ENCODE peak calls at places on chromosomes 1 and 21, in four cellular contexts. One of them, this sample, is unnamed. For H3K4me1, the result is how much of the 10 kb centered on the place peaks cover.

GRCh38 chr1:8059161-8059622 is 33.1 kb upstream of the ERRFI1 start:
- DNase-seq in heart right ventricle: no peak
- DNase-seq in left ventricle myocardium inferior: no peak
- DNase-seq in thoracic aorta: no peak
- DNase-seq in this sample: no peak

GRCh38 chr21:42089093-42089631 is 18.0 kb downstream of the UMODL1 start:
- DNase-seq in left ventricle myocardium inferior: no peak
- DNase-seq in heart right ventricle: no peak
- DNase-seq in thoracic aorta: no peak
- DNase-seq in this sample: no peak

GRCh38 chr1:28309702-28310101 is 19.1 kb upstream of the MED18 start:
- DNase-seq in heart right ventricle: no peak
- DNase-seq in thoracic aorta: no peak
- DNase-seq in left ventricle myocardium inferior: no peak
- DNase-seq in this sample: no peak

GRCh38 chr1:233700338-233700737 is 86.4 kb downstream of the KCNK1 start:
- DNase-seq in thoracic aorta: no peak
- DNase-seq in left ventricle myocardium inferior: no peak
- DNase-seq in heart right ventricle: no peak
- DNase-seq in this sample: no peak

GRCh38 chr1:9279172-9279840 is 13.4 kb upstream of the SPSB1 start:
- DNase-seq in thoracic aorta: no peak
- DNase-seq in left ventricle myocardium inferior: no peak
- DNase-seq in heart right ventricle: no peak
- DNase-seq in this sample: no peak

GRCh38 chr1:225689882-225690459 is 37.0 kb upstream of the ENAH start:
- DNase-seq in heart right ventricle: no peak
- DNase-seq in thoracic aorta: no peak
- DNase-seq in left ventricle myocardium inferior: no peak
- DNase-seq in this sample: no peak

GRCh38 chr1:3659093-3659492 is 6.8 kb downstream of the TP73 start:
- DNase-seq in thoracic aorta: no peak
- DNase-seq in heart right ventricle: no peak
- DNase-seq in left ventricle myocardium inferior: peak
- DNase-seq in this sample: no peak

GRCh38 chr1:26306290-26307221 is at the start of gene UBXN11:
- DNase-seq in heart right ventricle: peak
- DNase-seq in thoracic aorta: peak
- DNase-seq in left ventricle myocardium inferior: peak
- DNase-seq in this sample: peak

GRCh38 chr1:211148371-211148770 is 14.4 kb upstream of the KCNH1 start:
- DNase-seq in heart right ventricle: no peak
- DNase-seq in left ventricle myocardium inferior: no peak
- DNase-seq in thoracic aorta: no peak
- DNase-seq in this sample: no peak

GRCh38 chr1:6822530-6823359 is 37.5 kb downstream of the CAMTA1 start:
- DNase-seq in thoracic aorta: no peak
- DNase-seq in heart right ventricle: no peak
- DNase-seq in left ventricle myocardium inferior: no peak
- DNase-seq in this sample: peak

GRCh38 chr1:1302006-1302430 is 5.7 kb downstream of the ACAP3 start:
- DNase-seq in thoracic aorta: no peak
- DNase-seq in heart right ventricle: no peak
- DNase-seq in left ventricle myocardium inferior: no peak
- DNase-seq in this sample: no peak

GRCh38 chr21:29725025-29725736 is 214.6 kb downstream of the GRIK1 start:
- DNase-seq in left ventricle myocardium inferior: no peak
- DNase-seq in heart right ventricle: no peak
- DNase-seq in thoracic aorta: no peak
- DNase-seq in this sample: no peak

GRCh38 chr1:114208659-114209215 is 55.1 kb upstream of the SYT6 start:
- DNase-seq in left ventricle myocardium inferior: no peak
- DNase-seq in thoracic aorta: no peak
- DNase-seq in heart right ventricle: no peak
- DNase-seq in this sample: no peak

GRCh38 chr1:78033797-78034172 is 12.0 kb upstream of the GIPC2 start:
- DNase-seq in thoracic aorta: no peak
- DNase-seq in heart right ventricle: no peak
- DNase-seq in left ventricle myocardium inferior: no peak
- DNase-seq in this sample: no peak

GRCh38 chr21:45302082-45303061 is 14.7 kb upstream of the POFUT2 start:
- DNase-seq in thoracic aorta: no peak
- DNase-seq in left ventricle myocardium inferior: peak
- DNase-seq in heart right ventricle: peak
- DNase-seq in this sample: peak

GRCh38 chr1:84442256-84442655 is 36.8 kb upstream of the RPF1 start:
- DNase-seq in heart right ventricle: peak
- DNase-seq in thoracic aorta: no peak
- DNase-seq in left ventricle myocardium inferior: no peak
- DNase-seq in this sample: no peak

GRCh38 chr1:184416476-184416875 is 29.6 kb downstream of the C1orf21 start:
- DNase-seq in left ventricle myocardium inferior: no peak
- DNase-seq in heart right ventricle: no peak
- DNase-seq in thoracic aorta: no peak
- DNase-seq in this sample: no peak

GRCh38 chr1:156371553-156372264 is 2.7 kb downstream of the RHBG start:
- DNase-seq in heart right ventricle: no peak
- DNase-seq in left ventricle myocardium inferior: peak
- DNase-seq in thoracic aorta: no peak
- DNase-seq in this sample: peak

GRCh38 chr1:211601982-211602644 is 23.2 kb upstream of the SLC30A1 start:
- DNase-seq in thoracic aorta: no peak
- DNase-seq in heart right ventricle: no peak
- DNase-seq in left ventricle myocardium inferior: no peak
- DNase-seq in this sample: no peak

GRCh38 chr1:93908394-93909145 is 660 bp downstream of the GCLM start:
- DNase-seq in thoracic aorta: peak
- DNase-seq in heart right ventricle: peak
- DNase-seq in left ventricle myocardium inferior: peak
- DNase-seq in this sample: peak

GRCh38 chr1:173714441-173714758 is 381 bp upstream of the KLHL20 start:
- DNase-seq in heart right ventricle: no peak
- DNase-seq in left ventricle myocardium inferior: no peak
- DNase-seq in thoracic aorta: no peak
- DNase-seq in this sample: no peak

GRCh38 chr1:67390041-67390887 is 39.9 kb downstream of the SERBP1 start:
- DNase-seq in left ventricle myocardium inferior: no peak
- DNase-seq in heart right ventricle: no peak
- DNase-seq in thoracic aorta: no peak
- DNase-seq in this sample: no peak

GRCh38 chr1:245863566-245864184 is 643.4 kb downstream of the SMYD3 start:
- DNase-seq in thoracic aorta: no peak
- DNase-seq in left ventricle myocardium inferior: no peak
- DNase-seq in heart right ventricle: no peak
- DNase-seq in this sample: no peak

DNA sequence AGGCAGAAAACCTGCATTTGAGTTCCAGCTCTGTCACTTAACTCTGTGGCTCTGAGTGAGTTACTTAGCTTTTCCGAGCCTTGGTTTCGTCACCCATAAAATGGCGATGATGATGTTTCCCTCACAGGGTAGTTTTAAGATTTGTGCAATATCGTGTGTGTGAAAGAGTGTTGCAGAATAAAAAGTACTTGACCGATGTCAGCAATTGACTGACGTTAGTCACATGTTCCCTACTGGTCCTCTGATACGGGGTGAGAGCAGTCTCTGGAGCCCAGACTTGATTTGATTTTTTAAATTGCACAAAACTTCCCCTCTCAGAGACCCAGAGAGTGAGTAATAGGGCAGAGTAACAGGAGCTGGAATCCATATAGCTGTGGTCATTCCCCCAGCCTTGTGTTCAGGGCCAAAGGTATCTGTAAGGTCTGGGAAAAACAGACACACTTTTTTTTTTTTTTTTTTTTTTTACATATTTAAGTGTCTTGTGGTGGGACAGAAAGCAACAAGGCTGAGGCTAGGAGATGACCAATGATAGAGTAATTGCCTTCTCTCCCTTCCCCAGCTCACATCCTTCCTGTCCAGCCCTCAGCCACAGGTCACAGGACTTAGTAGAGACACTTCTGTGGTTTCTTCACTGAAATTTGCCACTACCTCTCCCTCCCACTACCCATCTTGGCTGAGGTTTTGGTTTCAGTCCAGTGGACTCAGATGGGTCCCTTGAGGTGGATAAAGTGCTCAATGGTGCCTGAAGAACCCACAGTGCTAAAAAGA is 2.0 kb downstream of the FCER1G start:
- DNase-seq in heart right ventricle: no peak
- DNase-seq in thoracic aorta: no peak
- DNase-seq in left ventricle myocardium inferior: no peak
- DNase-seq in this sample: no peak
- H3K4me1 ChIP-seq in heart right ventricle: under half
- H3K4me1 ChIP-seq in thoracic aorta: under half
- H3K4me1 ChIP-seq in left ventricle myocardium inferior: under half
- H3K4me1 ChIP-seq in this sample: under half

GRCh38 chr1:24493785-24494184 is 8.9 kb upstream of the RCAN3 start:
- DNase-seq in heart right ventricle: no peak
- DNase-seq in left ventricle myocardium inferior: no peak
- DNase-seq in thoracic aorta: no peak
- DNase-seq in this sample: no peak

GRCh38 chr1:24489674-24490073 is 13.0 kb upstream of the RCAN3 start:
- DNase-seq in thoracic aorta: no peak
- DNase-seq in heart right ventricle: no peak
- DNase-seq in left ventricle myocardium inferior: no peak
- DNase-seq in this sample: no peak

GRCh38 chr1:24487455-24487854 is 15.2 kb upstream of the RCAN3 start:
- DNase-seq in left ventricle myocardium inferior: no peak
- DNase-seq in thoracic aorta: no peak
- DNase-seq in heart right ventricle: no peak
- DNase-seq in this sample: no peak

GRCh38 chr1:24490101-24490781 is 12.4 kb upstream of the RCAN3 start:
- DNase-seq in thoracic aorta: no peak
- DNase-seq in heart right ventricle: no peak
- DNase-seq in left ventricle myocardium inferior: no peak
- DNase-seq in this sample: no peak

GRCh38 chr1:24491577-24492360 is 10.9 kb upstream of the RCAN3 start:
- DNase-seq in left ventricle myocardium inferior: no peak
- DNase-seq in heart right ventricle: no peak
- DNase-seq in thoracic aorta: no peak
- DNase-seq in this sample: peak
- TF ChIP-seq CTCF in left ventricle myocardium inferior: no peak
- TF ChIP-seq CTCF in heart right ventricle: no peak
- TF ChIP-seq CTCF in thoracic aorta: no peak
- TF ChIP-seq CTCF in this sample: peak

GRCh38 chr1:38022810-38023209 is 10.3 kb downstream of the UTP11 start:
- DNase-seq in heart right ventricle: no peak
- DNase-seq in thoracic aorta: no peak
- DNase-seq in left ventricle myocardium inferior: no peak
- DNase-seq in this sample: no peak

GRCh38 chr1:38026592-38027200 is 14.2 kb downstream of the UTP11 start:
- DNase-seq in heart right ventricle: no peak
- DNase-seq in left ventricle myocardium inferior: no peak
- DNase-seq in thoracic aorta: no peak
- DNase-seq in this sample: peak

GRCh38 chr1:38027201-38028104 is 14.9 kb downstream of the UTP11 start:
- DNase-seq in heart right ventricle: no peak
- DNase-seq in left ventricle myocardium inferior: no peak
- DNase-seq in thoracic aorta: no peak
- DNase-seq in this sample: no peak

GRCh38 chr1:38025664-38026063 is 13.1 kb downstream of the UTP11 start:
- DNase-seq in left ventricle myocardium inferior: no peak
- DNase-seq in thoracic aorta: no peak
- DNase-seq in heart right ventricle: no peak
- DNase-seq in this sample: no peak

DNA sequence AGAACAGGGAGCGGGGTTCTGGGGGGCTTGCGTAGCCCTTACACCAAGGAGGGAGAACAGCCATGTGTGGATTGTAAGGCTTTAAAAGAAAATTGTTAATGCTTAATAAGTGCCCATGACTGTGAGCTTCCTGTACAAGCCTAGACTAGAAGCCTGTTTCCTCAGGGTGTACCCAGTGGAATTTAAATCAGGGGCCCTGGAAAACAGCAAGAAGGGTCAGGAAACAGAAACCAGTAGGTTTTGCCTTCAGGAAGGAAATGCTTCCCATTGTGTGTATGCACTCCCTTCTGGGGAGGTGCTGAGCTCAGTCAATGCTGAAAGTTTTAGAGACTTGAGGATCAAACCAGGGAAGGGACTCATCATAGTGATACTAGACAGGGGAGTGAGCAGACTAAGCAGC is 12.7 kb downstream of the UTP11 start:
- DNase-seq in left ventricle myocardium inferior: no peak
- DNase-seq in heart right ventricle: no peak
- DNase-seq in thoracic aorta: no peak
- DNase-seq in this sample: no peak
- H3K27ac ChIP-seq in left ventricle myocardium inferior: no peak
- H3K27ac ChIP-seq in heart right ventricle: no peak
- H3K27ac ChIP-seq in thoracic aorta: no peak
- H3K27ac ChIP-seq in this sample: no peak

GRCh38 chr21:38380391-38381137 is 117.7 kb downstream of the ERG start:
- DNase-seq in thoracic aorta: no peak
- DNase-seq in heart right ventricle: no peak
- DNase-seq in left ventricle myocardium inferior: no peak
- DNase-seq in this sample: no peak

GRCh38 chr21:38379171-38379570 is 119.1 kb downstream of the ERG start:
- DNase-seq in heart right ventricle: no peak
- DNase-seq in left ventricle myocardium inferior: no peak
- DNase-seq in thoracic aorta: no peak
- DNase-seq in this sample: no peak

GRCh38 chr21:38376235-38376634 is 119.4 kb downstream of the KCNJ15 start:
- DNase-seq in thoracic aorta: no peak
- DNase-seq in left ventricle myocardium inferior: no peak
- DNase-seq in heart right ventricle: peak
- DNase-seq in this sample: no peak

GRCh38 chr21:38376693-38377092 is 119.9 kb downstream of the KCNJ15 start:
- DNase-seq in thoracic aorta: no peak
- DNase-seq in left ventricle myocardium inferior: peak
- DNase-seq in heart right ventricle: no peak
- DNase-seq in this sample: no peak

DNA sequence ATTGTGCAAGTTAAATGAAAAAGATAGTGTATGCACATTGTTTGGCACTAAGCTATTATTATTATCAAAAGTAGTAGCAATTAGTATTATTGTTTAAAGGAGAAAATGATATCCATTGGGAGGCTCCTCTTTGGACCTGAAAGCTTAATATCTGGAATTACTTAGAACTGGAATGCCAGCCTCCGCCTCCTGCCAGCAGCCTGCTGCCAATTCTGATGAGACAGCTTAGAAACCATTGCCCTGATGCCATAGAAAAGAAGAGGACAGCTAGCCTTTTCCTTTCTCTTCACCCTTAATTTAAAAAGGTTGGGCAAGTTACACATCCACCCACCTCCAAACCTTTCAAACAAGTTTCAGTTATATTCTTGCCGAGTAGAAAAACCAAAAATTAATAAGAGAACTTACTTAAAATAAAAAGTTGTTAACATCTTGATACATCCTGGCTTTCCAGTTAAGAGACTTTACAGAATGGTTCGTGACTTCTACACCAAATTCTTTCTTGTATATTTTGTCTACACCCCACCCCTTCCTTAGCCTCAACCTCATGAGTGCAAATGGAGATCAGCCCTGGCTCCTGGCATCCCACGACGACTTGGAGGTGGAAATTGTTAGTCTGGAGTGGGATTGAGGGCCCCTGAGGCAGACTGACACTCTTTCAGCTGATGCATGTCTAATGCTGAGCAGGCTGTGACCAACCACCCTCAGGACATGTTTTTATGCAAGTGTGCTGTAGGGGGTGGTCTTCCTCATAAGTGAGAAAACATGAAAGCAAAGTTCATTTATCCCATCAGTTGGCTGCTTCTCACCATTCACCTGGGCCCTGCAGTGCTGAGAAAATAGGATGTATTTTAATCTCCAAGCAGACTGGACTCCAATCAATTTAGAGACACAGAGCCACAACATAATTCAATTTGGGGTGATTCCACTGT is 120.6 kb downstream of the KCNJ15 start:
- DNase-seq in heart right ventricle: no peak
- DNase-seq in thoracic aorta: no peak
- DNase-seq in left ventricle myocardium inferior: no peak
- DNase-seq in this sample: no peak
- H3K4me1 ChIP-seq in heart right ventricle: under half
- H3K4me1 ChIP-seq in thoracic aorta: under half
- H3K4me1 ChIP-seq in left ventricle myocardium inferior: under half
- H3K4me1 ChIP-seq in this sample: under half